ENCODE peak calls at places on chromosome 15, in five cellular contexts. G is left ventricle myocardium inferior, M is neural progenitor cell, Q is HepG2, S is mesenchymal stem cell. Y is an unnamed sample. For H3K4me1 and H3K9me3, the result is how much of the 10 kb centered on the place peaks cover.

GRCh38 chr15:91921188-91921820 is 67.8 kb downstream of the SLCO3A1 start:
- DNase-seq in G (no peak), M (no peak), Q (no peak), S (no peak), Y (no peak)

GRCh38 chr15:64763021-64763420 is 12.4 kb downstream of the RBPMS2 start:
- DNase-seq in G (no peak), M (no peak), Q (no peak), S (no peak), Y (no peak)

GRCh38 chr15:85498471-85498870 is 118.1 kb downstream of the AKAP13 start:
- DNase-seq in G (no peak), M (no peak), Q (no peak), S (no peak), Y (no peak)

GRCh38 chr15:40843183-40843884 is 514 bp upstream of the SPINT1 start:
- DNase-seq in G (no peak), M (no peak), Q (no peak), S (no peak), Y (no peak)

GRCh38 chr15:73866881-73867410 is 6.4 kb upstream of the TBC1D21 start:
- DNase-seq in G (no peak), M (peak), Q (no peak), S (no peak), Y (no peak)

GRCh38 chr15:22961661-22962221 is 18.4 kb downstream of the CYFIP1 start:
- DNase-seq in G (no peak), M (no peak), Q (no peak), S (peak), Y (no peak)

GRCh38 chr15:73799466-73799865 is 46.3 kb upstream of the INSYN1 start:
- DNase-seq in G (no peak), M (no peak), Q (no peak), S (peak), Y (no peak)

GRCh38 chr15:96888764-96889163 is 558.3 kb downstream of the NR2F2 start:
- DNase-seq in G (no peak), M (no peak), Q (no peak), S (peak), Y (no peak)

GRCh38 chr15:52392008-52392687 is 96.5 kb upstream of the MYO5C start:
- DNase-seq in G (no peak), M (no peak), Q (no peak), S (peak), Y (no peak)

GRCh38 chr15:89999676-90000174 is 1.4 kb upstream of the ZNF710 start:
- DNase-seq in G (no peak), M (peak), Q (no peak), S (peak), Y (peak)

GRCh38 chr15:52005748-52006701 is 13.0 kb upstream of the MAPK6 start:
- DNase-seq in G (no peak), M (no peak), Q (peak), S (peak), Y (no peak)

GRCh38 chr15:73751896-73752816 is 995 bp downstream of the INSYN1 start:
- DNase-seq in G (no peak), M (peak), Q (no peak), S (no peak), Y (no peak)

GRCh38 chr15:87827126-87827525 is 429.4 kb downstream of the NTRK3 start:
- DNase-seq in G (no peak), M (no peak), Q (no peak), S (peak), Y (no peak)

GRCh38 chr15:59018833-59019232 is 31.4 kb downstream of the RNF111 start:
- DNase-seq in G (no peak), M (no peak), Q (no peak), S (no peak), Y (no peak)

GRCh38 chr15:69219690-69220089 is 59.3 kb downstream of the GLCE start:
- DNase-seq in G (no peak), M (no peak), Q (no peak), S (no peak), Y (no peak)

GRCh38 chr15:98775498-98776230 is 127.3 kb downstream of the IGF1R start:
- DNase-seq in G (no peak), M (no peak), Q (no peak), S (no peak), Y (no peak)
- H3K4me1 ChIP-seq in G (half or more), M (under half), Q (half or more), S (under half), Y (under half)

GRCh38 chr15:66578286-66578875 is 12.6 kb upstream of the LCTL start:
- DNase-seq in G (no peak), M (no peak), Q (no peak), S (peak), Y (no peak)
- H3K27ac ChIP-seq in G (peak), M (no peak), Q (no peak), S (no peak), Y (no peak)

DNA sequence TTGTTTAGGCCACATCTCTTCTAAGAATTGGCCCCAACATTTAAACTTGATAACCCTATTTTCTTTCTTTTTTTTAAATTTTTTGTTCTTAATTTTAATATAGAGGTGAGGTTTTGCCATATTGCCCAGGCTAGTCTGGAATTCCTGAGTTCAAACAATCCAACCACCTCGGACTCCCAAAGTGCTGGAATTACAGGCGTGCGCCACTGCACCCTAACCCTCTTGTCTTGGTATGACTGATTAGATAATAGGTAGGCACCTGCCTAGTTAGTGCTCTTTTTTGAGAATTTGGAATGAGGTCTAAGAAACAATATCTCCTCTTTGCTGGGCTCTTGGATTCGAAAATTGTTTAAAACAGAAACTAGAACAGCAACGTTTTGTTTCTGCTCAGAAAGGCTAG is 116.4 kb upstream of the GOLGA6L6 start:
- DNase-seq in G (no peak), M (no peak), Q (no peak), S (no peak), Y (no peak)
- H3K9me3 ChIP-seq in G (under half), M (half or more), Q (under half), S (under half), Y (under half)

GRCh38 chr15:29135702-29136426 is 133.8 kb downstream of the NSMCE3 start:
- DNase-seq in G (no peak), M (no peak), Q (no peak), S (no peak), Y (peak)
- H3K4me1 ChIP-seq in G (under half), M (under half), Q (under half), S (under half), Y (under half)

GRCh38 chr15:83108266-83109219 is 1.1 kb downstream of the TM6SF1 start:
- DNase-seq in G (peak), M (no peak), Q (no peak), S (peak), Y (peak)
- H3K27ac ChIP-seq in G (peak), M (no peak), Q (no peak), S (no peak), Y (peak)